ENCODE peak calls at places on chromosomes 16 and 17, in ten cellular contexts. K, D, S, W, Y, R, U, G, B and C are unnamed samples.

GRCh38 chr17:56966277-56966676 is 5.4 kb upstream of the COIL start:
- DNase-seq in K (no peak), D (no peak), S (no peak), W (no peak), Y (no peak), R (no peak), U (no peak), G (no peak), B (no peak), C (no peak)

GRCh38 chr17:75611746-75612437 is 21.3 kb upstream of the SMIM5 start:
- DNase-seq in K (no peak), D (no peak), S (no peak), W (no peak), Y (peak; percentile 58), R (no peak), U (no peak), G (no peak), B (no peak), C (no peak)

GRCh38 chr17:731943-732787 is at the start of gene TLCD3A:
- DNase-seq in K (peak; percentile 71), D (no peak), S (no peak), W (peak; percentile 75), Y (peak; percentile 78), R (no peak), U (peak; percentile 87), G (peak; percentile 35), B (no peak), C (peak; percentile 87)

GRCh38 chr17:65674246-65675045 is 113.0 kb upstream of the AXIN2 start:
- DNase-seq in K (no peak), D (no peak), S (no peak), W (no peak), Y (no peak), R (no peak), U (no peak), G (peak; percentile 36), B (no peak), C (no peak)

GRCh38 chr16:84461504-84462295 is 42.8 kb downstream of the MEAK7 start:
- DNase-seq in K (no peak), D (no peak), S (no peak), W (no peak), Y (no peak), R (peak; percentile 47), U (peak; percentile 66), G (no peak), B (no peak), C (no peak)

GRCh38 chr16:71916397-71916920 is 21.1 kb downstream of the IST1 start:
- DNase-seq in K (no peak), D (no peak), S (no peak), W (no peak), Y (no peak), R (no peak), U (no peak), G (no peak), B (no peak), C (no peak)

GRCh38 chr17:17540278-17540906 is 44.2 kb upstream of the RASD1 start:
- DNase-seq in K (peak; percentile 32), D (no peak), S (no peak), W (no peak), Y (no peak), R (no peak), U (no peak), G (no peak), B (no peak), C (no peak)

GRCh38 chr17:58332720-58333395 is 4.3 kb upstream of the TSPOAP1 start:
- DNase-seq in K (no peak), D (no peak), S (no peak), W (no peak), Y (no peak), R (no peak), U (no peak), G (no peak), B (no peak), C (no peak)

GRCh38 chr17:65599650-65600049 is 38.2 kb upstream of the AXIN2 start:
- DNase-seq in K (no peak), D (no peak), S (no peak), W (no peak), Y (no peak), R (no peak), U (no peak), G (no peak), B (no peak), C (no peak)

GRCh38 chr16:58495861-58496331 is 4.0 kb upstream of the NDRG4 start:
- DNase-seq in K (no peak), D (no peak), S (no peak), W (no peak), Y (no peak), R (no peak), U (no peak), G (no peak), B (no peak), C (no peak)

GRCh38 chr16:57318240-57318970 is 33.9 kb upstream of the PLLP start:
- DNase-seq in K (peak; percentile 67), D (no peak), S (no peak), W (no peak), Y (no peak), R (no peak), U (peak; percentile 35), G (no peak), B (peak; percentile 50), C (no peak)

GRCh38 chr17:47987240-47987835 is 16.4 kb downstream of the CDK5RAP3 start:
- DNase-seq in K (peak; percentile 53), D (no peak), S (no peak), W (no peak), Y (no peak), R (no peak), U (peak; percentile 76), G (peak; percentile 42), B (no peak), C (peak; percentile 73)

DNA sequence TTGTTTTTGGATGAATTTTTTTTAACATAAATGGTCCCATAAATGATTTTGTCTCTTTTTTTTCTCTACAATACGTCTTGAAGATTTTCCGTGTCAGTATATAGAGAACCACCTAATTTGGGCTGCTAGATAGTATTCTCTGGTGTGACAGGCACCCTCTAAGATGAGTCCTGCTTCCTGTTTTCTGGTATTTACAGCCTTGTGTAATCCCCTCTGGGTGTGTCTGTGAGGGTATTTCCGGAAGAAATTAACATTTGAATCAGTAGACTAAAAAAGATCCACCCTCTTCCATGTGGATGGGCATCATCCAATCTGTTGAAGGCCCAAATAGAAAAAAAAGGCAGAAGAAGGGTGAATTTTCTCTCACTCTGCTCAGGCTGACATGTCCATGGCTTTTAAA is 119.7 kb upstream of the RBBP6 start:
- DNase-seq in K (peak; percentile 56), D (no peak), S (no peak), W (no peak), Y (no peak), R (no peak), U (no peak), G (no peak), B (no peak), C (no peak)
- TF ChIP-seq POLR2AphosphoS5 in K (no peak), D (no peak), S (no peak), W (no peak), Y (no peak), R (no peak), U (no peak), G (no peak), B (no peak), C (no peak)

GRCh38 chr17:55416000-55416399 is 5.6 kb downstream of the MMD start:
- DNase-seq in K (no peak), D (no peak), S (no peak), W (no peak), Y (no peak), R (no peak), U (no peak), G (no peak), B (no peak), C (no peak)

GRCh38 chr17:55416470-55417052 is 5.1 kb downstream of the MMD start:
- DNase-seq in K (no peak), D (no peak), S (no peak), W (no peak), Y (no peak), R (no peak), U (no peak), G (no peak), B (no peak), C (no peak)

GRCh38 chr17:55420067-55420775 is 1.4 kb downstream of the MMD start:
- DNase-seq in K (no peak), D (no peak), S (no peak), W (no peak), Y (no peak), R (no peak), U (no peak), G (no peak), B (no peak), C (peak; percentile 26)

GRCh38 chr17:55418369-55419268 is 3.0 kb downstream of the MMD start:
- DNase-seq in K (no peak), D (no peak), S (no peak), W (no peak), Y (no peak), R (no peak), U (no peak), G (no peak), B (no peak), C (no peak)

DNA sequence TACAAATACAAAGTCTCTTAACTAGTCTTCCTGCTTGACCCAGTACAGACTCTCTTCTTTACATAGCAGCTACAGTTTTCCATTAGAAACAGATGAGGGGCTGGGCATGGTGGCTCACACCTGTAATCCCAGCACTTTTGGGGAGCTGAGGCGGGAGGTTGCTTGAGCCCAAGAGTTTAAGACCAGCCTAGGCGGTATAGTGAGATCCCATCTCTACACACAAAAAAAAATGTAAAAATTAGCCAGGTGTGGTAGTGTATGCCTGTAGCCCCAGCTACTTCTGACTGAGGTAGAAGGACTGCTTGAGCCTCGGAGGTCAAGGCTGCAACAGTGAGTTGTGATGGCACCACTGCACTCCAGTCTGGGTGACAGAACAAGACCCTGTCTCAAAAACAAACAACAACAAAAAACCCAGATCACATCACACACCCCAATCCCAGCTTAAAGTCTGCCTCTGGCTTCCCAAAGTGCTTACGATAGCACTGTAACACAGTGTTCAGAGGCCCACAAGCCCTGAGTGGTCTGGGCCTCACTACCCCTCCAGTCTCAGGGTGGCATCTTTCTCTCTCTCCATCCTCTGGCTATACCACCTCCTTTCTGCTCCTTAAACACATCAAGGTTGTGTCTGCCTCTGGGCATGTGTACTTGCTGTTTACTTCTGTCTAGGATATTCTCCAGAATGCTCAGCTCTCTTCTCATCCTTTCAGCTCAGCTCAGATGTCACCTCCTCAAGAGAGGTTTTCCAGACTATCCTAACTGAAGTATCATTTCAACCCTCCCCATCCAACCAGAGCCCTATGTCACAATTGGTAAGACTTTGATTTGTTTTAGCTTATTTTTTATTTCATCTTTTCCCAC is 4.0 kb downstream of the MMD start:
- DNase-seq in K (no peak), D (no peak), S (no peak), W (no peak), Y (no peak), R (no peak), U (no peak), G (no peak), B (no peak), C (no peak)
- TF ChIP-seq POLR2AphosphoS5 in K (no peak), D (no peak), S (no peak), W (no peak), Y (no peak), R (no peak), U (no peak), G (no peak), B (no peak), C (no peak)

GRCh38 chr16:2911580-2912329 is at the start of gene FLYWCH1:
- DNase-seq in K (peak; percentile 100), D (peak; percentile 96), S (peak; percentile 92), W (peak; percentile 96), Y (peak; percentile 99), R (peak; percentile 98), U (peak; percentile 99), G (peak; percentile 98), B (peak; percentile 98), C (peak; percentile 99)
- TF ChIP-seq POLR2AphosphoS5 in K (peak; percentile 69), D (peak; percentile 67), S (peak; percentile 23), W (no peak), Y (peak; percentile 77), R (peak; percentile 45), U (peak; percentile 88), G (peak; percentile 60), B (peak; percentile 85), C (peak; percentile 73)

GRCh38 chr17:66953661-66954060 is 10.8 kb upstream of the CACNG4 start:
- DNase-seq in K (no peak), D (no peak), S (no peak), W (no peak), Y (no peak), R (no peak), U (no peak), G (no peak), B (no peak), C (no peak)
- TF ChIP-seq POLR2AphosphoS5 in K (no peak), D (no peak), S (no peak), W (no peak), Y (no peak), R (no peak), U (no peak), G (no peak), B (no peak), C (no peak)